ENCODE peak calls at places on chromosome 6, in seven cellular contexts. M is thoracic aorta, V is HCT116, L is left lung, K is T-helper 17 cell, X is T-cell, Q is upper lobe of right lung. C is an unnamed sample.

GRCh38 chr6:141783595-141783994 is 349.1 kb upstream of the GJE1 start:
- ATAC-seq in M (no peak), Q (no peak), L (no peak), V (no peak), K (no peak), X (no peak), C (no peak)

GRCh38 chr6:151276112-151276745 is 36.5 kb downstream of the AKAP12 start:
- ATAC-seq in Q (no peak), L (no peak), K (no peak), M (peak; percentile 76), V (no peak), X (no peak), C (no peak)

GRCh38 chr6:168032383-168032760 is 34.9 kb downstream of the KIF25 start:
- ATAC-seq in L (peak; percentile 47), V (no peak), K (no peak), M (no peak), X (no peak), Q (no peak), C (no peak)

GRCh38 chr6:47655719-47656595 is 42.4 kb upstream of the ADGRF4 start:
- ATAC-seq in X (no peak), L (peak; percentile 84), Q (peak; percentile 46), K (peak; percentile 33), M (no peak), V (peak; percentile 98), C (peak; percentile 98)

GRCh38 chr6:83592770-83593394 is 80.5 kb downstream of the PRSS35 start:
- ATAC-seq in K (peak; percentile 54), V (peak; percentile 89), X (no peak), Q (peak; percentile 71), L (peak; percentile 63), M (no peak), C (no peak)

GRCh38 chr6:146861716-146862115 is 262.9 kb downstream of the ADGB start:
- ATAC-seq in M (no peak), K (no peak), Q (no peak), L (no peak), V (no peak), X (no peak), C (no peak)

GRCh38 chr6:30974488-30975252 is 8.8 kb upstream of the MUC21 start:
- ATAC-seq in V (no peak), Q (peak; percentile 35), X (no peak), K (no peak), M (no peak), L (peak; percentile 51), C (no peak)

GRCh38 chr6:63789699-63790098 is 154.1 kb downstream of the PHF3 start:
- ATAC-seq in X (no peak), Q (no peak), V (no peak), K (no peak), M (no peak), L (no peak), C (no peak)

GRCh38 chr6:131116321-131116720 is 18.9 kb upstream of the AKAP7 start:
- ATAC-seq in Q (no peak), K (no peak), M (no peak), X (no peak), L (no peak), V (no peak), C (no peak)

GRCh38 chr6:108116781-108117426 is 42.4 kb upstream of the OSTM1 start:
- ATAC-seq in X (no peak), L (no peak), M (no peak), V (no peak), K (no peak), Q (no peak), C (no peak)

GRCh38 chr6:141552463-141552862 is 580.3 kb upstream of the GJE1 start:
- ATAC-seq in K (no peak), Q (peak; percentile 86), M (no peak), V (peak; percentile 61), L (peak; percentile 96), X (no peak), C (peak; percentile 91)

GRCh38 chr6:89458720-89459119 is 25.8 kb downstream of the ANKRD6 start:
- ATAC-seq in M (no peak), V (no peak), K (no peak), X (no peak), L (no peak), Q (peak; percentile 37), C (no peak)

GRCh38 chr6:128172752-128173151 is 271.9 kb upstream of the THEMIS start:
- ATAC-seq in M (no peak), V (no peak), L (no peak), X (no peak), K (no peak), Q (no peak), C (no peak)

GRCh38 chr6:157087974-157088373 is 235.3 kb downstream of the TMEM242 start:
- ATAC-seq in L (peak; percentile 75), X (no peak), M (no peak), V (no peak), K (no peak), Q (peak; percentile 77), C (no peak)

GRCh38 chr6:79463721-79464120 is 73.5 kb downstream of the LCA5 start:
- ATAC-seq in X (no peak), V (peak; percentile 88), M (no peak), Q (no peak), L (peak; percentile 44), K (no peak), C (no peak)

GRCh38 chr6:81381382-81381916 is 371.0 kb downstream of the TENT5A start:
- ATAC-seq in L (no peak), M (no peak), V (no peak), X (no peak), K (no peak), Q (no peak), C (no peak)

GRCh38 chr6:3383525-3383924 is 73.3 kb downstream of the SLC22A23 start:
- ATAC-seq in M (no peak), X (no peak), V (no peak), L (peak; percentile 11), K (no peak), Q (peak; percentile 41), C (no peak)

GRCh38 chr6:142893088-142893487 is 51.9 kb downstream of the HIVEP2 start:
- ATAC-seq in L (no peak), V (no peak), M (no peak), X (no peak), Q (no peak), K (no peak), C (no peak)

GRCh38 chr6:100078509-100078908 is 84.5 kb upstream of the MCHR2 start:
- ATAC-seq in L (no peak), M (no peak), K (no peak), X (no peak), V (peak; percentile 95), Q (no peak), C (peak; percentile 47)

GRCh38 chr6:19902201-19902600 is 65.0 kb downstream of the ID4 start:
- ATAC-seq in V (no peak), K (no peak), M (no peak), X (no peak), L (peak; percentile 83), Q (peak; percentile 64), C (no peak)

GRCh38 chr6:165694296-165694695 is 31.3 kb upstream of the PDE10A start:
- ATAC-seq in M (no peak), Q (no peak), X (no peak), K (no peak), V (no peak), L (no peak), C (no peak)

GRCh38 chr6:87110639-87111038 is 15.7 kb upstream of the CGA start:
- ATAC-seq in X (no peak), V (no peak), M (no peak), L (no peak), K (no peak), Q (no peak), C (no peak)

GRCh38 chr6:95578106-95578410 is 723 bp downstream of the MANEA start:
- ATAC-seq in L (peak; percentile 28), Q (peak; percentile 12), K (peak; percentile 14), V (peak; percentile 31), M (no peak), X (peak; percentile 10), C (peak; percentile 32)

GRCh38 chr6:29705389-29706231 is 17.6 kb upstream of the HLA-F start:
- ATAC-seq in V (peak; percentile 71), K (no peak), L (peak; percentile 88), Q (peak; percentile 78), X (no peak), M (no peak), C (peak; percentile 47)

GRCh38 chr6:28719275-28719940 is 193.7 kb downstream of the GPX5 start:
- ATAC-seq in K (no peak), M (no peak), L (no peak), V (peak; percentile 97), Q (no peak), X (no peak), C (no peak)